ENCODE peak calls at places on chromosomes 1 and 21, in four cellular contexts. K, N, V and I are unnamed samples.

GRCh38 chr1:237031480-237031879 is 10.5 kb upstream of the RYR2 start:
- DNase-seq in N (no peak), V (no peak), K (no peak), I (no peak)

GRCh38 chr1:209534496-209535250 is 48.8 kb upstream of the CAMK1G start:
- DNase-seq in V (no peak), K (peak), N (no peak), I (no peak)

GRCh38 chr1:67741121-67741520 is 56.1 kb downstream of the GADD45A start:
- DNase-seq in N (no peak), K (peak), V (peak), I (no peak)

GRCh38 chr21:42751866-42752265 is 98.4 kb downstream of the PDE9A start:
- DNase-seq in K (no peak), V (no peak), N (no peak), I (no peak)

GRCh38 chr1:72230746-72231145 is 51.6 kb downstream of the NEGR1 start:
- DNase-seq in V (peak), N (no peak), K (no peak), I (no peak)

GRCh38 chr1:226912587-226913176 is 27.4 kb upstream of the COQ8A start:
- DNase-seq in V (peak), N (peak), K (peak), I (peak)

GRCh38 chr1:38789498-38790169 is 69.9 kb downstream of the RRAGC start:
- DNase-seq in V (no peak), K (no peak), N (peak), I (no peak)

GRCh38 chr1:212256404-212256803 is 28.8 kb upstream of the PPP2R5A start:
- DNase-seq in K (no peak), N (no peak), V (no peak), I (peak)

GRCh38 chr1:155175927-155176371 is 2.3 kb downstream of the TRIM46 start:
- DNase-seq in N (no peak), K (peak), V (no peak), I (peak)

GRCh38 chr1:155962599-155963211 is 15.6 kb downstream of the ARHGEF2 start:
- DNase-seq in V (peak), N (no peak), K (no peak), I (no peak)

GRCh38 chr1:158644479-158644878 is 39.4 kb downstream of the OR10Z1 start:
- DNase-seq in V (no peak), N (no peak), K (no peak), I (peak)

DNA sequence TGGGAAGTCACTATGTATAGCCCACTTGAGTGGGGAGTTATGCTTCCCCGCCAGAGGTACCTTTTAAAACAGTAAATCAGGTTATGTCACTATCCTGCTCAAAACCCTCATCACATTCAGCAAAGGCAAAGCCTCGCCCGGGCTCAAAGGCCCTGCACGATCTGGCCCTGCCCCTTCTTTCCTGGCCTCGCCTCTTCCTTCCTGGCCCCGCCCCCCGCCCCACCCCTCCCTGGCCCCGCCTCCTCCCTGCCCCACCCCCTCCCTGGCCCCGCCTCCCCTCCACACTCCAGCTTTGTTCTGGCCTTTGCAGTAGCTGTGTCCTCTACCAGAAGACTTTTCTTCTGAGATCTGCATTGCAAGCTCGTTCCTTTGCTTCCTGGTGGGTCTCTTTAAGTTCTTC is 6.6 kb downstream of the LDLRAD2 start:
- DNase-seq in V (no peak), K (peak), N (peak), I (peak)
- TF ChIP-seq MAX in V (no peak), K (no peak), N (no peak), I (no peak)

DNA sequence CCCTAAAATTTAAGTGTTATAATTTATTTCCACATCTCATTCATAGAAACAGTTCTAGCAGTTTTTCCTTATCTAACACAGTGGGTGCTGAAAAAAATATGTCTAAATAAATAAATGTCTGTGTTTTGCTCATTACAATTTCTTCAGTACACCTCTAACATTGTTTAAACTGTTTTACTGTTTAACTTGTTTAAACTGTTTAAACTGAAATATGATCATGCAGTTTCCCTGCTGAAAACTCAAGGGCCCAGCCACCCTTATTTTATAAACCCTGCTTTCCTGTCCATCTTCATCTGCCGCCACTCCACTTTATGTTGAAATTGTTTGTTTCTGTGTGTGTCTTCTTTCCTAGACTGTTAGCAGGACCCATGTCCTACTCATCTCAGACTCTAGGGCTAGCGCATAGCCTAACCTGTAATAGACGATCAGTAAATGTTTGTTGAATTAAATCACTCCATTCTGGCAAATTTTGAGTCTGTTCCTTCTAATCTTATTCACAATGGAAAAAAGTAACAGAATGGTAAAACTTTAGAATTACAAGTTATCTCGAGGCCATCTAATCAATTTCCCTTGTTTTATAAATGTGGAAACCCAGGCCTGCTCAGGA is 9.4 kb upstream of the PIK3C2B start:
- DNase-seq in V (peak), K (no peak), N (no peak), I (no peak)
- TF ChIP-seq CTCF in V (no peak), K (no peak), N (no peak), I (no peak)

GRCh38 chr1:204711103-204711946 is 25.8 kb upstream of the LRRN2 start:
- DNase-seq in K (no peak), N (peak), V (no peak), I (no peak)
- TF ChIP-seq MYC in K (no peak), N (peak), V (no peak), I (no peak)

GRCh38 chr21:29376556-29376955 is 77.8 kb downstream of the BACH1 start:
- DNase-seq in K (peak), N (peak), V (peak), I (peak)
- TF ChIP-seq MAX in K (no peak), N (no peak), V (no peak), I (no peak)

DNA sequence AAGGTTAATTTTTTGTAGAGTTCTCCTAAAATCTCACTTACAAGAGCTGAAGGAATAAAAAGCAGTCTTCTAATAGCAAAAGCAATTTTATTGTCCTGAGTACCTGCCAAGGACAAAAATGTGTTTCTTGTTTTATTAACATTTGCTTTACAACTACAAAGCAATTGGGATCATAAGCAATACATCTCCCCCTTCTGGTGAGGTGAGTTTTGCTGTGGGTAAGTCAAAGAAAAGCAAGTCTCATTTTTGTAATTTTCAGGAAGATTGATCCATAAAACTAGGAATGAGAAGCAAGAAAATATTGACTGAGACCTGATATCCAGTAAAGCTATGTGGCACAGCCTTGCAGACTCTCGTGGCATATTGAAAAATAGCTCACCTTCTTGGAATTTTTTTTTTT is 2162.7 kb downstream of the NCAM2 start:
- DNase-seq in V (peak), N (no peak), K (no peak), I (no peak)
- TF ChIP-seq CTCF in V (peak), N (no peak), K (no peak), I (peak)